ENCODE peak calls at places on chromosomes 16 and 17, in four cellular contexts. One of them, this sample, is unnamed.

GRCh38 chr17:63774141-63774981 is at the start of gene DDX42:
- DNase-seq in endothelial cell of umbilical vein: peak
- DNase-seq in A549: peak
- DNase-seq in fibroblast of lung: peak
- DNase-seq in this sample: peak

GRCh38 chr16:27177031-27177774 is 26.1 kb upstream of the KDM8 start:
- DNase-seq in A549: peak
- DNase-seq in endothelial cell of umbilical vein: peak
- DNase-seq in fibroblast of lung: peak
- DNase-seq in this sample: peak

GRCh38 chr16:49458221-49458620 is 84.6 kb downstream of the C16orf78 start:
- DNase-seq in A549: no peak
- DNase-seq in fibroblast of lung: no peak
- DNase-seq in endothelial cell of umbilical vein: no peak
- DNase-seq in this sample: no peak

GRCh38 chr17:46950997-46951621 is 27.9 kb downstream of the RPRML start:
- DNase-seq in fibroblast of lung: no peak
- DNase-seq in endothelial cell of umbilical vein: no peak
- DNase-seq in A549: no peak
- DNase-seq in this sample: no peak

GRCh38 chr17:72185571-72185970 is 64.8 kb downstream of the SOX9 start:
- DNase-seq in endothelial cell of umbilical vein: no peak
- DNase-seq in A549: no peak
- DNase-seq in fibroblast of lung: no peak
- DNase-seq in this sample: peak

GRCh38 chr17:20223808-20224328 is 214.7 kb downstream of the SPECC1 start:
- DNase-seq in A549: peak
- DNase-seq in fibroblast of lung: no peak
- DNase-seq in endothelial cell of umbilical vein: no peak
- DNase-seq in this sample: no peak

GRCh38 chr16:85462405-85463227 is 150.5 kb upstream of the GSE1 start:
- DNase-seq in fibroblast of lung: no peak
- DNase-seq in endothelial cell of umbilical vein: no peak
- DNase-seq in A549: no peak
- DNase-seq in this sample: no peak

GRCh38 chr17:29149431-29150064 is 30.6 kb downstream of the MYO18A start:
- DNase-seq in A549: no peak
- DNase-seq in fibroblast of lung: no peak
- DNase-seq in endothelial cell of umbilical vein: no peak
- DNase-seq in this sample: no peak

GRCh38 chr17:77246110-77247047 is 105.6 kb downstream of the SEC14L1 start:
- DNase-seq in A549: no peak
- DNase-seq in endothelial cell of umbilical vein: no peak
- DNase-seq in fibroblast of lung: no peak
- DNase-seq in this sample: no peak

GRCh38 chr17:82887255-82888164 is 47.7 kb upstream of the ZNF750 start:
- DNase-seq in endothelial cell of umbilical vein: no peak
- DNase-seq in fibroblast of lung: peak
- DNase-seq in A549: no peak
- DNase-seq in this sample: no peak

GRCh38 chr17:66829386-66829864 is 5.5 kb upstream of the CACNG5 start:
- DNase-seq in A549: peak
- DNase-seq in fibroblast of lung: peak
- DNase-seq in endothelial cell of umbilical vein: peak
- DNase-seq in this sample: peak

GRCh38 chr17:76872221-76872873 is 4.1 kb downstream of the MGAT5B start:
- DNase-seq in A549: peak
- DNase-seq in fibroblast of lung: peak
- DNase-seq in endothelial cell of umbilical vein: peak
- DNase-seq in this sample: peak

GRCh38 chr17:50953831-50954601 is 87.9 kb upstream of the TOB1 start:
- DNase-seq in A549: no peak
- DNase-seq in endothelial cell of umbilical vein: peak
- DNase-seq in fibroblast of lung: peak
- DNase-seq in this sample: peak

GRCh38 chr17:42720996-42721583 is 23.8 kb downstream of the EZH1 start:
- DNase-seq in endothelial cell of umbilical vein: peak
- DNase-seq in fibroblast of lung: peak
- DNase-seq in A549: peak
- DNase-seq in this sample: peak

GRCh38 chr16:22206847-22207714 is 1.0 kb downstream of the EEF2K start:
- DNase-seq in endothelial cell of umbilical vein: peak
- DNase-seq in fibroblast of lung: peak
- DNase-seq in A549: peak
- DNase-seq in this sample: peak

GRCh38 chr16:67296422-67296821 is 17.1 kb downstream of the PLEKHG4 start:
- DNase-seq in A549: no peak
- DNase-seq in fibroblast of lung: peak
- DNase-seq in endothelial cell of umbilical vein: no peak
- DNase-seq in this sample: peak

GRCh38 chr17:63035695-63036094 is 69.7 kb downstream of the TANC2 start:
- DNase-seq in endothelial cell of umbilical vein: no peak
- DNase-seq in A549: no peak
- DNase-seq in fibroblast of lung: no peak
- DNase-seq in this sample: peak

GRCh38 chr16:51151951-51152663 is 1.0 kb upstream of the SALL1 start:
- DNase-seq in endothelial cell of umbilical vein: no peak
- DNase-seq in A549: peak
- DNase-seq in fibroblast of lung: peak
- DNase-seq in this sample: peak

GRCh38 chr17:55451758-55452468 is 30.3 kb upstream of the MMD start:
- DNase-seq in A549: no peak
- DNase-seq in endothelial cell of umbilical vein: no peak
- DNase-seq in fibroblast of lung: peak
- DNase-seq in this sample: no peak

GRCh38 chr16:66166451-66166850 is 200.0 kb upstream of the CDH5 start:
- DNase-seq in endothelial cell of umbilical vein: no peak
- DNase-seq in A549: no peak
- DNase-seq in fibroblast of lung: peak
- DNase-seq in this sample: no peak

GRCh38 chr17:32625971-32626370 is 139.2 kb downstream of the CDK5R1 start:
- DNase-seq in fibroblast of lung: no peak
- DNase-seq in endothelial cell of umbilical vein: no peak
- DNase-seq in A549: no peak
- DNase-seq in this sample: no peak

GRCh38 chr16:75105306-75106061 is 11.1 kb downstream of the LDHD start:
- DNase-seq in fibroblast of lung: peak
- DNase-seq in endothelial cell of umbilical vein: no peak
- DNase-seq in A549: no peak
- DNase-seq in this sample: no peak

GRCh38 chr17:74842599-74843351 is 16.9 kb downstream of the GRIN2C start:
- DNase-seq in fibroblast of lung: peak
- DNase-seq in endothelial cell of umbilical vein: peak
- DNase-seq in A549: peak
- DNase-seq in this sample: peak

GRCh38 chr17:19414396-19415280 is 3.6 kb downstream of the RNF112 start:
- DNase-seq in endothelial cell of umbilical vein: no peak
- DNase-seq in fibroblast of lung: no peak
- DNase-seq in A549: no peak
- DNase-seq in this sample: no peak

GRCh38 chr16:2019919-2020831 is 590 bp downstream of the NPW start:
- DNase-seq in A549: no peak
- DNase-seq in fibroblast of lung: no peak
- DNase-seq in endothelial cell of umbilical vein: no peak
- DNase-seq in this sample: no peak

GRCh38 chr16:27405546-27406451 is 3.8 kb downstream of the IL21R start:
- DNase-seq in endothelial cell of umbilical vein: no peak
- DNase-seq in fibroblast of lung: peak
- DNase-seq in A549: no peak
- DNase-seq in this sample: peak

GRCh38 chr16:2514333-2515179 is 804 bp downstream of the ATP6V0C start:
- DNase-seq in A549: no peak
- DNase-seq in endothelial cell of umbilical vein: no peak
- DNase-seq in fibroblast of lung: no peak
- DNase-seq in this sample: no peak

GRCh38 chr17:74529243-74529642 is 2.0 kb downstream of the CD300LB start:
- DNase-seq in endothelial cell of umbilical vein: no peak
- DNase-seq in fibroblast of lung: no peak
- DNase-seq in A549: no peak
- DNase-seq in this sample: no peak

GRCh38 chr16:50531901-50532300 is 16.3 kb upstream of the NKD1 start:
- DNase-seq in fibroblast of lung: no peak
- DNase-seq in endothelial cell of umbilical vein: no peak
- DNase-seq in A549: no peak
- DNase-seq in this sample: no peak

GRCh38 chr17:44353656-44354331 is 8.7 kb downstream of the GRN start:
- DNase-seq in A549: no peak
- DNase-seq in endothelial cell of umbilical vein: no peak
- DNase-seq in fibroblast of lung: no peak
- DNase-seq in this sample: no peak

GRCh38 chr16:2963611-2964415 is at the start of gene KREMEN2:
- DNase-seq in fibroblast of lung: no peak
- DNase-seq in endothelial cell of umbilical vein: no peak
- DNase-seq in A549: peak
- DNase-seq in this sample: no peak

GRCh38 chr16:67329901-67330300 is 3.3 kb downstream of the LRRC36 start:
- DNase-seq in fibroblast of lung: no peak
- DNase-seq in A549: no peak
- DNase-seq in endothelial cell of umbilical vein: peak
- DNase-seq in this sample: no peak

GRCh38 chr16:586047-586644 is 3.7 kb upstream of the RAB40C start:
- DNase-seq in A549: no peak
- DNase-seq in fibroblast of lung: peak
- DNase-seq in endothelial cell of umbilical vein: no peak
- DNase-seq in this sample: peak

GRCh38 chr16:73047536-73048291 is at the start of gene ZFHX3:
- DNase-seq in A549: peak
- DNase-seq in fibroblast of lung: peak
- DNase-seq in endothelial cell of umbilical vein: peak
- DNase-seq in this sample: no peak

GRCh38 chr16:71440669-71441347 is 1.0 kb downstream of the TLE7 start:
- DNase-seq in A549: no peak
- DNase-seq in fibroblast of lung: no peak
- DNase-seq in endothelial cell of umbilical vein: no peak
- DNase-seq in this sample: no peak

GRCh38 chr17:28925912-28926365 is 23.1 kb upstream of the DHRS13 start:
- DNase-seq in fibroblast of lung: peak
- DNase-seq in A549: no peak
- DNase-seq in endothelial cell of umbilical vein: peak
- DNase-seq in this sample: peak

GRCh38 chr17:46890638-46891037 is 32.3 kb upstream of the GOSR2 start:
- DNase-seq in A549: no peak
- DNase-seq in fibroblast of lung: no peak
- DNase-seq in endothelial cell of umbilical vein: no peak
- DNase-seq in this sample: no peak

DNA sequence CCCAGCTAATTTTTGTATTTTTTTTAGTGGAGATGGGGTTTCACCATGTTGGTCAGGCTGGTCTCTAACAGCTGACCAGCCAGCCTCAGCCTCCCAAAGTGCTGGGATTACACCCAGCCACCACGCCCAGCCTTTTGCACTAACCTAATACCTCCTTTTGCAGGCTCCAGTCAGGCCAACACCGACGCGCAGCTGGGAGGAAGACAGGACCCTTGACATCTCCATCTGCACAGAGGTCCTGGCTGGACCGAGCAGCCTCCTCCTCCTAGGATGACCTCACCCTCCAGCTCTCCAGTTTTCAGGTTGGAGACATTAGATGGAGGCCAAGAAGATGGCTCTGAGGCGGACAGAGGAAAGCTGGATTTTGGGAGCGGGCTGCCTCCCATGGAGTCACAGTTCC is 2.0 kb downstream of the TRPV2 start:
- DNase-seq in fibroblast of lung: no peak
- DNase-seq in endothelial cell of umbilical vein: no peak
- DNase-seq in A549: no peak
- DNase-seq in this sample: no peak
- H3K4me2 ChIP-seq in fibroblast of lung: no peak
- H3K4me2 ChIP-seq in endothelial cell of umbilical vein: no peak
- H3K4me2 ChIP-seq in A549: no peak
- H3K4me2 ChIP-seq in this sample: peak

GRCh38 chr17:7651959-7652658 is 1.4 kb downstream of the ATP1B2 start:
- DNase-seq in endothelial cell of umbilical vein: no peak
- DNase-seq in fibroblast of lung: no peak
- DNase-seq in A549: no peak
- DNase-seq in this sample: no peak
- H3K4me3 ChIP-seq in endothelial cell of umbilical vein: no peak
- H3K4me3 ChIP-seq in fibroblast of lung: no peak
- H3K4me3 ChIP-seq in A549: peak
- H3K4me3 ChIP-seq in this sample: no peak

GRCh38 chr16:84361546-84361945 is 6.8 kb upstream of the ATP2C2 start:
- DNase-seq in fibroblast of lung: no peak
- DNase-seq in A549: no peak
- DNase-seq in endothelial cell of umbilical vein: no peak
- DNase-seq in this sample: no peak
- H3K4me2 ChIP-seq in fibroblast of lung: no peak
- H3K4me2 ChIP-seq in A549: no peak
- H3K4me2 ChIP-seq in endothelial cell of umbilical vein: no peak
- H3K4me2 ChIP-seq in this sample: no peak

GRCh38 chr17:6651483-6652452 is at the start of the genes C17orf100 and MED31:
- DNase-seq in fibroblast of lung: peak
- DNase-seq in endothelial cell of umbilical vein: peak
- DNase-seq in A549: peak
- DNase-seq in this sample: peak
- H3K4me3 ChIP-seq in fibroblast of lung: peak
- H3K4me3 ChIP-seq in endothelial cell of umbilical vein: peak
- H3K4me3 ChIP-seq in A549: peak
- H3K4me3 ChIP-seq in this sample: peak